ENCODE peak calls at places on chromosomes 2 and 18, in seven cellular contexts. W is neuronal stem cell, S is esophagus squamous epithelium, Q is right cardiac atrium, A is endodermal cell, D is neural progenitor cell, H is GM23248. G is an unnamed sample.

GRCh38 chr2:174330945-174331619 is 3.7 kb upstream of the SP9 start:
- DNase-seq in A (no peak), D (peak; percentile 55), Q (no peak), S (no peak), H (no peak), W (peak; percentile 15), G (no peak)

GRCh38 chr18:49847524-49847923 is 34.2 kb upstream of the ACAA2 start:
- DNase-seq in A (no peak), W (no peak), S (no peak), H (no peak), D (no peak), Q (no peak), G (no peak)

GRCh38 chr2:46954951-46955571 is 39.5 kb upstream of the MCFD2 start:
- DNase-seq in H (peak; percentile 94), W (peak; percentile 68), Q (peak; percentile 81), A (peak; percentile 75), D (peak; percentile 61), S (no peak), G (peak; percentile 66)

GRCh38 chr2:134683561-134684112 is 35.2 kb downstream of the TMEM163 start:
- DNase-seq in Q (no peak), W (no peak), S (no peak), H (no peak), A (no peak), D (no peak), G (no peak)

GRCh38 chr2:1231664-1232063 is 181.6 kb upstream of the TPO start:
- DNase-seq in H (no peak), Q (no peak), A (no peak), W (no peak), S (no peak), D (no peak), G (no peak)

GRCh38 chr2:7471185-7471584 is 554.0 kb downstream of the RNF144A start:
- DNase-seq in W (no peak), A (no peak), D (no peak), H (no peak), S (no peak), Q (no peak), G (no peak)

GRCh38 chr2:145421841-145422240 is 901.9 kb upstream of the ZEB2 start:
- DNase-seq in H (peak; percentile 64), D (no peak), W (no peak), Q (no peak), A (no peak), S (no peak), G (no peak)

GRCh38 chr2:20225294-20226151 is 593 bp upstream of the SDC1 start:
- DNase-seq in Q (no peak), H (peak; percentile 64), S (peak; percentile 9), D (peak; percentile 89), W (peak; percentile 77), A (no peak), G (no peak)

GRCh38 chr2:221807706-221808105 is 235.6 kb upstream of the EPHA4 start:
- DNase-seq in D (no peak), H (peak; percentile 20), A (no peak), S (no peak), Q (no peak), W (no peak), G (no peak)

GRCh38 chr2:113206251-113206650 is 32.5 kb downstream of the PSD4 start:
- DNase-seq in Q (no peak), W (no peak), D (no peak), S (no peak), A (no peak), H (no peak), G (no peak)

GRCh38 chr2:1972428-1972827 is 228.1 kb upstream of the PXDN start:
- DNase-seq in A (no peak), D (no peak), H (peak; percentile 14), W (no peak), Q (peak; percentile 53), S (no peak), G (no peak)

GRCh38 chr2:165634855-165635254 is 159.2 kb downstream of the GALNT3 start:
- DNase-seq in D (peak; percentile 84), S (no peak), A (peak; percentile 80), H (peak; percentile 3), W (peak; percentile 35), Q (no peak), G (no peak)

GRCh38 chr18:75167759-75168211 is 41.2 kb downstream of the PTGR3 start:
- DNase-seq in Q (peak; percentile 34), S (no peak), D (no peak), A (peak; percentile 31), W (no peak), H (peak; percentile 61), G (no peak)

GRCh38 chr18:59919026-59919425 is 19.2 kb downstream of the PMAIP1 start:
- DNase-seq in D (no peak), Q (no peak), H (no peak), A (no peak), S (no peak), W (no peak), G (no peak)
- H3K4me3 ChIP-seq in D (no peak overlapping the region), Q (no peak overlapping the region), H (no peak overlapping the region), A (no peak overlapping the region), S (no peak overlapping the region), W (no peak overlapping the region), G (no peak overlapping the region)

GRCh38 chr2:120596990-120597594 is 138.6 kb upstream of the GLI2 start:
- DNase-seq in S (no peak), D (peak; percentile 37), H (peak; percentile 90), W (no peak), A (no peak), Q (peak; percentile 51), G (no peak)
- H3K27ac ChIP-seq in S (peak overlapping the region; percentile 69), D (no peak overlapping the region), H (peak overlapping the region; percentile 88), W (no peak overlapping the region), A (peak overlapping the region; percentile 90), Q (no peak overlapping the region), G (no peak overlapping the region)

GRCh38 chr2:122706757-122707223 is 951.3 kb downstream of the TSN start:
- DNase-seq in Q (no peak), D (no peak), A (no peak), H (no peak), W (no peak), S (no peak), G (no peak)
- H3K4me3 ChIP-seq in Q (no peak overlapping the region), D (no peak overlapping the region), A (no peak overlapping the region), H (no peak overlapping the region), W (no peak overlapping the region), S (no peak overlapping the region), G (no peak overlapping the region)

DNA sequence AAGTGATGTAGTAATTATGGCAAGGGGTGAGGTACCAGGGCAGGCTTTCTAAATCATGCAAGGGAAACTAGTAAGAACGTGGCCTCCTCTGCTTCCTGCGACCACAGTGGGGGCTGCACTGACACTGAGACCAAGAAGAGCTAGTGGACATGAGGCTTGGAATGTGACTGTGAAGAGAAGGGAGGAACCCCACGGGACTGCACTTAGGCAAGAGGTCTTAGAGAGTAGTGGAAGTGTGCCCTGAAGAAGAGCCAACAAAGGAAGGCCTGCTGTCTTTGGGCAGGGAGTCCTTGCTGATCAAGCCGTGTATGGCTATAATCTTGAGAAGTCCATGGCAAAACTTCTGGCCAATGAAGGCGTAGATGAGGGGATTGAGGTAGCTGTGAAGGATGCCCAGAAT is 8.9 kb upstream of the RUFY4 start:
- DNase-seq in A (no peak), Q (no peak), D (no peak), S (no peak), W (no peak), H (no peak), G (no peak)
- H3K27ac ChIP-seq in A (no peak overlapping the region), Q (no peak overlapping the region), D (no peak overlapping the region), S (no peak overlapping the region), W (no peak overlapping the region), H (no peak overlapping the region), G (no peak overlapping the region)